ENCODE peak calls at places on chromosomes 13 and 19, in five cellular contexts. One of them, this sample, is unnamed.

GRCh38 chr19:19207637-19208582 is 3.8 kb upstream of the NCAN start:
- DNase-seq in aorta: no peak
- DNase-seq in astrocyte: no peak
- DNase-seq in heart right ventricle: no peak
- DNase-seq in CD4-positive, alpha-beta T cell: no peak
- DNase-seq in this sample: peak; percentile 41

GRCh38 chr19:4589579-4590410 is 30.3 kb upstream of the SEMA6B start:
- DNase-seq in aorta: no peak
- DNase-seq in astrocyte: no peak
- DNase-seq in heart right ventricle: no peak
- DNase-seq in CD4-positive, alpha-beta T cell: no peak
- DNase-seq in this sample: no peak

GRCh38 chr19:38155453-38155852 is 68.6 kb downstream of the DPF1 start:
- DNase-seq in aorta: no peak
- DNase-seq in astrocyte: no peak
- DNase-seq in heart right ventricle: no peak
- DNase-seq in CD4-positive, alpha-beta T cell: no peak
- DNase-seq in this sample: no peak

GRCh38 chr13:52127378-52127777 is 1.5 kb downstream of the NEK5 start:
- DNase-seq in aorta: no peak
- DNase-seq in astrocyte: peak; percentile 93
- DNase-seq in heart right ventricle: no peak
- DNase-seq in CD4-positive, alpha-beta T cell: no peak
- DNase-seq in this sample: no peak

GRCh38 chr19:19464339-19465098 is 50.8 kb downstream of the TSSK6 start:
- DNase-seq in aorta: no peak
- DNase-seq in astrocyte: peak; percentile 62
- DNase-seq in heart right ventricle: no peak
- DNase-seq in CD4-positive, alpha-beta T cell: no peak
- DNase-seq in this sample: no peak

GRCh38 chr13:30520571-30520970 is 54.8 kb upstream of the HMGB1 start:
- DNase-seq in aorta: no peak
- DNase-seq in astrocyte: peak; percentile 67
- DNase-seq in heart right ventricle: no peak
- DNase-seq in CD4-positive, alpha-beta T cell: no peak
- DNase-seq in this sample: no peak

GRCh38 chr13:74251778-74252519 is 117.7 kb upstream of the KLF12 start:
- DNase-seq in aorta: no peak
- DNase-seq in astrocyte: no peak
- DNase-seq in heart right ventricle: no peak
- DNase-seq in CD4-positive, alpha-beta T cell: no peak
- DNase-seq in this sample: no peak

GRCh38 chr13:31951215-31951678 is 80.3 kb upstream of the FRY start:
- DNase-seq in aorta: peak; percentile 88
- DNase-seq in astrocyte: peak; percentile 14
- DNase-seq in heart right ventricle: peak; percentile 59
- DNase-seq in CD4-positive, alpha-beta T cell: no peak
- DNase-seq in this sample: no peak

GRCh38 chr13:53340505-53341143 is 312.0 kb downstream of the OLFM4 start:
- DNase-seq in aorta: no peak
- DNase-seq in astrocyte: no peak
- DNase-seq in heart right ventricle: no peak
- DNase-seq in CD4-positive, alpha-beta T cell: no peak
- DNase-seq in this sample: no peak

GRCh38 chr19:16457195-16457953 is 14.4 kb downstream of the EPS15L1 start:
- DNase-seq in aorta: peak; percentile 65
- DNase-seq in astrocyte: peak; percentile 35
- DNase-seq in heart right ventricle: peak; percentile 66
- DNase-seq in CD4-positive, alpha-beta T cell: no peak
- DNase-seq in this sample: no peak

GRCh38 chr13:64397699-64398098 is 2832.4 kb downstream of the PCDH9 start:
- DNase-seq in aorta: no peak
- DNase-seq in astrocyte: peak; percentile 10
- DNase-seq in heart right ventricle: no peak
- DNase-seq in CD4-positive, alpha-beta T cell: no peak
- DNase-seq in this sample: no peak

GRCh38 chr13:43878897-43879322 is 630 bp downstream of the CCDC122 start:
- DNase-seq in aorta: peak; percentile 92
- DNase-seq in astrocyte: peak; percentile 68
- DNase-seq in heart right ventricle: peak; percentile 78
- DNase-seq in CD4-positive, alpha-beta T cell: no peak
- DNase-seq in this sample: peak; percentile 49

GRCh38 chr19:27971869-27972268 is 1241.1 kb downstream of the UQCRFS1 start:
- DNase-seq in aorta: no peak
- DNase-seq in astrocyte: no peak
- DNase-seq in heart right ventricle: no peak
- DNase-seq in CD4-positive, alpha-beta T cell: no peak
- DNase-seq in this sample: no peak

GRCh38 chr13:101695870-101696516 is 243.5 kb downstream of the ITGBL1 start:
- DNase-seq in aorta: no peak
- DNase-seq in astrocyte: no peak
- DNase-seq in heart right ventricle: no peak
- DNase-seq in CD4-positive, alpha-beta T cell: no peak
- DNase-seq in this sample: no peak

GRCh38 chr13:86760620-86761019 is 910.6 kb upstream of the SLITRK5 start:
- DNase-seq in aorta: no peak
- DNase-seq in astrocyte: no peak
- DNase-seq in heart right ventricle: no peak
- DNase-seq in CD4-positive, alpha-beta T cell: no peak
- DNase-seq in this sample: no peak

GRCh38 chr13:87498681-87499080 is 172.5 kb upstream of the SLITRK5 start:
- DNase-seq in aorta: no peak
- DNase-seq in astrocyte: peak; percentile 13
- DNase-seq in heart right ventricle: no peak
- DNase-seq in CD4-positive, alpha-beta T cell: no peak
- DNase-seq in this sample: no peak

GRCh38 chr19:6802336-6803035 is 30.0 kb downstream of the VAV1 start:
- DNase-seq in aorta: peak; percentile 79
- DNase-seq in astrocyte: no peak
- DNase-seq in heart right ventricle: peak; percentile 10
- DNase-seq in CD4-positive, alpha-beta T cell: peak; percentile 45
- DNase-seq in this sample: no peak

GRCh38 chr13:111907341-111907880 is 159.5 kb upstream of the SOX1 start:
- DNase-seq in aorta: no peak
- DNase-seq in astrocyte: no peak
- DNase-seq in heart right ventricle: no peak
- DNase-seq in CD4-positive, alpha-beta T cell: no peak
- DNase-seq in this sample: no peak

GRCh38 chr19:35755550-35756371 is 1.1 kb downstream of the HSPB6 start:
- DNase-seq in aorta: peak; percentile 88
- DNase-seq in astrocyte: no peak
- DNase-seq in heart right ventricle: peak; percentile 93
- DNase-seq in CD4-positive, alpha-beta T cell: peak; percentile 38
- DNase-seq in this sample: no peak

GRCh38 chr13:31846984-31847752 is 107.8 kb downstream of the RXFP2 start:
- DNase-seq in aorta: no peak
- DNase-seq in astrocyte: no peak
- DNase-seq in heart right ventricle: no peak
- DNase-seq in CD4-positive, alpha-beta T cell: no peak
- DNase-seq in this sample: no peak

GRCh38 chr13:77013853-77014542 is 13.0 kb downstream of the FBXL3 start:
- DNase-seq in aorta: no peak
- DNase-seq in astrocyte: no peak
- DNase-seq in heart right ventricle: no peak
- DNase-seq in CD4-positive, alpha-beta T cell: no peak
- DNase-seq in this sample: no peak

GRCh38 chr19:57587529-57587928 is 3.6 kb downstream of the ZIK1 start:
- DNase-seq in aorta: no peak
- DNase-seq in astrocyte: peak; percentile 79
- DNase-seq in heart right ventricle: no peak
- DNase-seq in CD4-positive, alpha-beta T cell: no peak
- DNase-seq in this sample: no peak

GRCh38 chr13:113064534-113065405 is 40.8 kb upstream of the F7 start:
- DNase-seq in aorta: peak; percentile 27
- DNase-seq in astrocyte: peak; percentile 66
- DNase-seq in heart right ventricle: peak; percentile 8
- DNase-seq in CD4-positive, alpha-beta T cell: no peak
- DNase-seq in this sample: no peak

GRCh38 chr13:101452519-101453485 is at the start of gene ITGBL1:
- DNase-seq in aorta: peak; percentile 60
- DNase-seq in astrocyte: no peak
- DNase-seq in heart right ventricle: peak; percentile 27
- DNase-seq in CD4-positive, alpha-beta T cell: no peak
- DNase-seq in this sample: no peak

GRCh38 chr13:67515895-67516294 is 285.8 kb upstream of the PCDH9 start:
- DNase-seq in aorta: no peak
- DNase-seq in astrocyte: peak; percentile 84
- DNase-seq in heart right ventricle: no peak
- DNase-seq in CD4-positive, alpha-beta T cell: no peak
- DNase-seq in this sample: no peak

GRCh38 chr13:97600438-97601080 is 166.6 kb downstream of the RAP2A start:
- DNase-seq in aorta: no peak
- DNase-seq in astrocyte: peak; percentile 41
- DNase-seq in heart right ventricle: no peak
- DNase-seq in CD4-positive, alpha-beta T cell: no peak
- DNase-seq in this sample: no peak

GRCh38 chr19:2171349-2172145 is 7.8 kb downstream of the DOT1L start:
- DNase-seq in aorta: no peak
- DNase-seq in astrocyte: no peak
- DNase-seq in heart right ventricle: peak; percentile 68
- DNase-seq in CD4-positive, alpha-beta T cell: peak; percentile 73
- DNase-seq in this sample: no peak

GRCh38 chr13:29573190-29573589 is 22.3 kb downstream of the SLC7A1 start:
- DNase-seq in aorta: peak; percentile 68
- DNase-seq in astrocyte: no peak
- DNase-seq in heart right ventricle: no peak
- DNase-seq in CD4-positive, alpha-beta T cell: no peak
- DNase-seq in this sample: no peak

GRCh38 chr19:1766800-1767352 is 13.6 kb downstream of the ONECUT3 start:
- DNase-seq in aorta: no peak
- DNase-seq in astrocyte: no peak
- DNase-seq in heart right ventricle: no peak
- DNase-seq in CD4-positive, alpha-beta T cell: no peak
- DNase-seq in this sample: no peak

GRCh38 chr19:48696353-48697010 is 711 bp downstream of the FUT2 start:
- DNase-seq in aorta: no peak
- DNase-seq in astrocyte: no peak
- DNase-seq in heart right ventricle: no peak
- DNase-seq in CD4-positive, alpha-beta T cell: no peak
- DNase-seq in this sample: no peak

GRCh38 chr13:79987761-79988160 is 353.2 kb downstream of the SPRY2 start:
- DNase-seq in aorta: no peak
- DNase-seq in astrocyte: no peak
- DNase-seq in heart right ventricle: no peak
- DNase-seq in CD4-positive, alpha-beta T cell: no peak
- DNase-seq in this sample: no peak
- H3K27ac ChIP-seq in aorta: no peak overlapping the region
- H3K27ac ChIP-seq in astrocyte: no peak overlapping the region
- H3K27ac ChIP-seq in heart right ventricle: no peak overlapping the region
- H3K27ac ChIP-seq in CD4-positive, alpha-beta T cell: no peak overlapping the region
- H3K27ac ChIP-seq in this sample: no peak overlapping the region

GRCh38 chr19:14476663-14477401 is 1.7 kb upstream of the PTGER1 start:
- DNase-seq in aorta: no peak
- DNase-seq in astrocyte: peak; percentile 68
- DNase-seq in heart right ventricle: no peak
- DNase-seq in CD4-positive, alpha-beta T cell: peak; percentile 43
- DNase-seq in this sample: peak; percentile 9
- H3K27ac ChIP-seq in aorta: no peak overlapping the region
- H3K27ac ChIP-seq in astrocyte: no peak overlapping the region
- H3K27ac ChIP-seq in heart right ventricle: no peak overlapping the region
- H3K27ac ChIP-seq in CD4-positive, alpha-beta T cell: no peak overlapping the region
- H3K27ac ChIP-seq in this sample: no peak overlapping the region

GRCh38 chr19:45402469-45403070 is 2.3 kb downstream of the PPP1R13L start:
- DNase-seq in aorta: no peak
- DNase-seq in astrocyte: no peak
- DNase-seq in heart right ventricle: peak; percentile 63
- DNase-seq in CD4-positive, alpha-beta T cell: no peak
- DNase-seq in this sample: no peak
- H3K27ac ChIP-seq in aorta: no peak overlapping the region
- H3K27ac ChIP-seq in astrocyte: no peak overlapping the region
- H3K27ac ChIP-seq in heart right ventricle: peak overlapping the region; percentile 96
- H3K27ac ChIP-seq in CD4-positive, alpha-beta T cell: no peak overlapping the region
- H3K27ac ChIP-seq in this sample: no peak overlapping the region

GRCh38 chr13:46297338-46297737 is 85.6 kb downstream of the LRRC63 start:
- DNase-seq in aorta: no peak
- DNase-seq in astrocyte: peak; percentile 29
- DNase-seq in heart right ventricle: no peak
- DNase-seq in CD4-positive, alpha-beta T cell: no peak
- DNase-seq in this sample: no peak
- H3K27ac ChIP-seq in aorta: no peak overlapping the region
- H3K27ac ChIP-seq in astrocyte: peak overlapping the region; percentile 75
- H3K27ac ChIP-seq in heart right ventricle: no peak overlapping the region
- H3K27ac ChIP-seq in CD4-positive, alpha-beta T cell: peak overlapping the region; percentile 89
- H3K27ac ChIP-seq in this sample: no peak overlapping the region

GRCh38 chr13:27730191-27730590 is 62.1 kb upstream of the GSX1 start:
- DNase-seq in aorta: no peak
- DNase-seq in astrocyte: no peak
- DNase-seq in heart right ventricle: no peak
- DNase-seq in CD4-positive, alpha-beta T cell: no peak
- DNase-seq in this sample: no peak

GRCh38 chr13:27728271-27728670 is 64.0 kb upstream of the GSX1 start:
- DNase-seq in aorta: no peak
- DNase-seq in astrocyte: no peak
- DNase-seq in heart right ventricle: no peak
- DNase-seq in CD4-positive, alpha-beta T cell: no peak
- DNase-seq in this sample: peak; percentile 15
- H3K27ac ChIP-seq in aorta: no peak overlapping the region
- H3K27ac ChIP-seq in astrocyte: no peak overlapping the region
- H3K27ac ChIP-seq in heart right ventricle: no peak overlapping the region
- H3K27ac ChIP-seq in CD4-positive, alpha-beta T cell: no peak overlapping the region
- H3K27ac ChIP-seq in this sample: no peak overlapping the region

This sample was measured in caudate nucleus.